ENCODE peak calls at places on chromosomes 5 and 9, in six cellular contexts. D, I, R, C, G and V are unnamed samples.

GRCh38 chr5:138469540-138470321 is 4.5 kb downstream of the EGR1 start:
- DNase-seq in I (peak), D (no peak), C (peak), G (peak), R (peak), V (peak)

GRCh38 chr9:107929439-107929838 is 439.9 kb upstream of the KLF4 start:
- DNase-seq in C (no peak), D (no peak), R (peak), G (peak), I (no peak), V (peak)

GRCh38 chr9:135971892-135972291 is 10.7 kb upstream of the UBAC1 start:
- DNase-seq in I (peak), D (peak), G (no peak), C (peak), R (no peak), V (peak)

GRCh38 chr9:71683598-71684235 is 84.6 kb downstream of the CEMIP2 start:
- DNase-seq in G (peak), R (peak), I (peak), C (peak), D (peak), V (peak)

GRCh38 chr5:10307206-10308148 is at the start of gene CMBL:
- DNase-seq in D (no peak), R (peak), G (peak), I (peak), C (no peak), V (peak)

GRCh38 chr5:132418876-132419275 is 49.4 kb downstream of the SLC22A5 start:
- DNase-seq in R (no peak), I (no peak), G (no peak), D (no peak), C (no peak), V (no peak)

GRCh38 chr9:347667-348292 is 133.1 kb downstream of the DOCK8 start:
- DNase-seq in R (peak), D (peak), I (no peak), G (peak), C (no peak), V (peak)

GRCh38 chr9:123997665-123998277 is 13.8 kb upstream of the LHX2 start:
- DNase-seq in I (peak), C (no peak), D (no peak), R (peak), G (no peak), V (peak)

GRCh38 chr5:174065528-174066189 is 20.2 kb downstream of the NSG2 start:
- DNase-seq in C (no peak), G (no peak), D (no peak), I (no peak), R (no peak), V (no peak)

GRCh38 chr9:136960212-136960937 is 8.3 kb downstream of the LCN12 start:
- DNase-seq in I (no peak), R (no peak), C (no peak), D (no peak), G (no peak), V (no peak)

GRCh38 chr5:177552839-177553455 is 1.4 kb downstream of the FAM193B start:
- DNase-seq in I (no peak), D (no peak), R (no peak), G (peak), C (no peak), V (no peak)

GRCh38 chr9:114261026-114261425 is 61.9 kb upstream of the ORM1 start:
- DNase-seq in C (no peak), G (no peak), D (no peak), I (peak), R (no peak), V (no peak)

GRCh38 chr5:118614701-118615475 is 373.5 kb downstream of the DTWD2 start:
- DNase-seq in G (peak), D (no peak), I (no peak), R (peak), C (no peak), V (no peak)

GRCh38 chr9:123741214-123741613 is 188.7 kb downstream of the DENND1A start:
- DNase-seq in C (no peak), G (no peak), R (no peak), I (no peak), D (no peak), V (no peak)

GRCh38 chr5:144309265-144309664 is 138.6 kb downstream of the KCTD16 start:
- DNase-seq in D (no peak), R (no peak), I (no peak), G (peak), C (no peak), V (no peak)

GRCh38 chr5:87944553-87945320 is 323.9 kb downstream of the TMEM161B start:
- DNase-seq in R (no peak), D (peak), G (no peak), I (peak), C (peak), V (no peak)

GRCh38 chr5:112006721-112007120 is 249.7 kb upstream of the NREP start:
- DNase-seq in R (peak), G (peak), I (no peak), D (no peak), C (no peak), V (peak)

GRCh38 chr9:98300611-98301010 is 45.2 kb upstream of the TBC1D2 start:
- DNase-seq in G (no peak), I (no peak), C (no peak), R (no peak), D (no peak), V (peak)

DNA sequence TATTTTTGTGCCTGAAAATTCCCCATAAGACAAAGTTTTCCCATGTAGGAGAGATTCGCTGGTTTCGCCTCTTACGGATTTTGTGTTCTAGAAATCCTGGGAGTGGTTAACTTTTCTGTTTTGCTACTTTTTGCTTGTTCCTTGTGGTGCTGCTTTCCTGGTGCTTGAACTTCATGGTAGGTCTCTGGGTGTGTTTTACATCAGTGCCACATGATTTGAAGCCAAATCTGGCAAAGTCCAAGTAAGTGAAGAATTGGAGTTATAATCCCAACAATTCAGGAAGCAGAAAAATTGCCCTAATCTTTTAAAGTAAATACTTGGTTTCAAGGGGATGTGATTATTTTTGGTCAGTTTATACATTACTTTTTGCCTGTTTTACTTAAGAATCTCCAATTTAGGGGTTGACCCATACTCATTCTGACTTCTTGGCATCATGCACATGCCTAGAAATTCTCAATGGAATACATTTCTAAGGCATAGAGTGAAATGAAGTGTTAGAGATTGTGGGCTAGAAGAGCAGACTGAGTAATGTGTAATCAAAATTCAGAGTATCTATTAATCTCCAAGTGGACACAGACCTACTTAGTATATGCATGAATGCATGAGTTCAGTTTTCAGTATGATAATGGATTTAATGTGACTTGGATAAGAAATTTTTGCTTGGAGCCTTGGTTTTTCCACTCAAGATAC is 189.7 kb downstream of the CSNK1G3 start:
- DNase-seq in C (no peak), I (no peak), R (no peak), D (no peak), G (no peak), V (no peak)
- H2AFZ ChIP-seq in C (no peak), I (no peak), R (no peak), D (no peak), G (no peak), V (no peak)

GRCh38 chr5:169906745-169907649 is 73.3 kb downstream of the INSYN2B start:
- DNase-seq in R (peak), C (no peak), I (no peak), D (no peak), G (peak), V (no peak)
- H3K18ac ChIP-seq in R (no peak), C (no peak), I (no peak), D (no peak), G (no peak), V (no peak)

DNA sequence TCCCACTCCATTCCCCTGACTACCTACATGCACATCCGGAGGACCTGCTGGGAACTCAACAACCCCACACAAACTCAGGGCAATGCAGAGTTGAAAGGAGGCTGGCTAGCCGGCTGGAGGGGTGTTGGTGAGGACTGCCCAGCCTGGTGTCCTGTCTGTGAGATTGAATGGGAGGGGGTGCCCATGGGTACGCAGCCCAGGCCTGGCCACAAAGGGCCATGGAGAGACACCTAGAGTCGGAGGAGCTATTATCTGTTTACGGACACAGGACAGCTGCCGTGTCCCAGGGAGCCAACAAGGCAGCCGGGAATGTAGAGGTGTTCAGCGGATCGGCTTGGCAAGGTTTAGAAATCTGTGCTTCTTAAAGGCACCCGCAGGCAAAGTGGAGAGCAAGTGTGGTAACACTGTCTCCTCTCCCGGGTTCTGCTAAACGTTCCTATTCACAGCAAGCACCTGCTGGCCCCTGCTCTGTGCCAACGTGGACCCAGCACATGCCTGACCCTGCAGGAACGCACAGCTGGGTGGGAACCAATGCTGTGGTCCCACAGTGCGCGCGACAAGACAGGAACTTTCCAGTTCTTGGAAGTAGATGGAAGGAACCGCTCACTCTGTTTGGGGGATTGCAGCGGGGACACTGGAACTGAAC is 166.7 kb downstream of the DAB2IP start:
- DNase-seq in R (no peak), G (no peak), I (peak), D (no peak), C (no peak), V (peak)
- H2AFZ ChIP-seq in R (no peak), G (no peak), I (no peak), D (no peak), C (no peak), V (no peak)

DNA sequence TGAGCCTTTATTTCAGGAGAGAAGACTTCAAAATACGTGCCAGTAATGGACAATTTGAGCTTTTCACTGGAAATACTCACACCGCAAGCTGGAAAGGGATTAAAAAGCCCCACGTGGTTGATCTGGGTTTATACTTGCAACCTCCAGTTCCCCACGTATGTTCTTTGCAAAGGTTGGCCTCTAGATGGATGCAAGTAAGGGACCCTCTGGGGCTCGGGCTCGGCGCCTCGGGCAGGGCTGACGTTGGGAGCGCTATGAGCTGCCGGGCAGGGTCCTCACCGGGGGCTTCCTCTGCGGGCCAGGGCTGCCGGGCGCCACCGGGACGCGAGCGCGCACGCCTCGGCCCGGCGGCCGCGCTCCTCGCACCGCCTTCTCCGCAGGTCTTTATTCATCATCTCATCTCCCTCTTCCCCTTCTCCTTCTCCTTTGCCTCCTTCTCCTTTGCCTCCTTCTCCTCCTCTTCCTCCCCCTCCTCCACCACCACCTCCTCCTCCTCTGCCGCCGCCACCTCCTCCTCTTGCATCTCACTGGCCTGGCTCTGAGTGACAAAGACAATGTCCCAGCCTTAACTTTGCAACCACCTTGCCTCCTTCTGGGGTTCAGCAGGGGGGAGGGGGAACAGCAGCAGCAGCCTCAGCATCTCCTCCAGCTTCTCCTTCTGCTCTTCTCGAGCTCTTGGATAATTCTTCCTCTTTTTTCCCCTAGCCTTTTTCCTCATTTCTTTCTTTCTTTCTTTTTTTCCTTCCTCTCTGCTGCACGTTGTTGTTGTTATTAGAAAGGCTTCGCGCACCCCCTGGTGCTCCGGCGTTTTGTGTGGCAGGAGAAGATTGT is 636 bp upstream of the ZNF462 start:
- DNase-seq in I (peak), R (peak), C (no peak), D (peak), G (peak), V (peak)
- H3K18ac ChIP-seq in I (peak), R (no peak), C (peak), D (peak), G (peak), V (peak)